ENCODE peak calls at places on chromosomes 6 and 20, in four cellular contexts. One of them, this sample, is unnamed.

GRCh38 chr6:52985228-52985627 is 9.9 kb downstream of the GSTA4 start:
- DNase-seq in mesendoderm: no peak
- DNase-seq in activated CD4-positive, alpha-beta T cell treated with anti-CD3 and anti-CD28 coated beads, Interleukin-2, amount 50 U/mL, for 48 hours: no peak
- DNase-seq in NAMALWA: no peak
- DNase-seq in this sample: no peak

GRCh38 chr6:145814035-145814500 is 527 bp downstream of the FBXO30 start:
- DNase-seq in mesendoderm: peak; percentile 80
- DNase-seq in activated CD4-positive, alpha-beta T cell treated with anti-CD3 and anti-CD28 coated beads, Interleukin-2, amount 50 U/mL, for 48 hours: peak; percentile 26
- DNase-seq in NAMALWA: peak; percentile 70
- DNase-seq in this sample: peak; percentile 47

GRCh38 chr20:10916312-10916711 is 242.5 kb upstream of the JAG1 start:
- DNase-seq in NAMALWA: no peak
- DNase-seq in mesendoderm: no peak
- DNase-seq in activated CD4-positive, alpha-beta T cell treated with anti-CD3 and anti-CD28 coated beads, Interleukin-2, amount 50 U/mL, for 48 hours: no peak
- DNase-seq in this sample: no peak

GRCh38 chr6:57257911-57258541 is 35.9 kb upstream of the RAB23 start:
- DNase-seq in NAMALWA: no peak
- DNase-seq in mesendoderm: no peak
- DNase-seq in activated CD4-positive, alpha-beta T cell treated with anti-CD3 and anti-CD28 coated beads, Interleukin-2, amount 50 U/mL, for 48 hours: no peak
- DNase-seq in this sample: no peak

GRCh38 chr20:35344354-35344837 is 52.2 kb upstream of the FAM83C start:
- DNase-seq in NAMALWA: no peak
- DNase-seq in mesendoderm: no peak
- DNase-seq in activated CD4-positive, alpha-beta T cell treated with anti-CD3 and anti-CD28 coated beads, Interleukin-2, amount 50 U/mL, for 48 hours: no peak
- DNase-seq in this sample: no peak

GRCh38 chr20:48260370-48260769 is 475.1 kb upstream of the SULF2 start:
- DNase-seq in NAMALWA: no peak
- DNase-seq in mesendoderm: no peak
- DNase-seq in activated CD4-positive, alpha-beta T cell treated with anti-CD3 and anti-CD28 coated beads, Interleukin-2, amount 50 U/mL, for 48 hours: no peak
- DNase-seq in this sample: no peak

GRCh38 chr20:33893314-33893713 is 82.2 kb downstream of the CHMP4B start:
- DNase-seq in NAMALWA: no peak
- DNase-seq in activated CD4-positive, alpha-beta T cell treated with anti-CD3 and anti-CD28 coated beads, Interleukin-2, amount 50 U/mL, for 48 hours: no peak
- DNase-seq in mesendoderm: no peak
- DNase-seq in this sample: no peak

GRCh38 chr20:59748555-59749292 is 144.4 kb downstream of the PHACTR3 start:
- DNase-seq in NAMALWA: no peak
- DNase-seq in mesendoderm: no peak
- DNase-seq in activated CD4-positive, alpha-beta T cell treated with anti-CD3 and anti-CD28 coated beads, Interleukin-2, amount 50 U/mL, for 48 hours: no peak
- DNase-seq in this sample: no peak

GRCh38 chr20:58188496-58188895 is 40.0 kb downstream of the ANKRD60 start:
- DNase-seq in activated CD4-positive, alpha-beta T cell treated with anti-CD3 and anti-CD28 coated beads, Interleukin-2, amount 50 U/mL, for 48 hours: no peak
- DNase-seq in NAMALWA: no peak
- DNase-seq in mesendoderm: peak; percentile 71
- DNase-seq in this sample: no peak

GRCh38 chr6:106875782-106876321 is 98.7 kb downstream of the CD24 start:
- DNase-seq in mesendoderm: no peak
- DNase-seq in NAMALWA: no peak
- DNase-seq in activated CD4-positive, alpha-beta T cell treated with anti-CD3 and anti-CD28 coated beads, Interleukin-2, amount 50 U/mL, for 48 hours: no peak
- DNase-seq in this sample: no peak

GRCh38 chr6:109595998-109596397 is 95.0 kb downstream of the AK9 start:
- DNase-seq in mesendoderm: peak; percentile 73
- DNase-seq in NAMALWA: peak; percentile 51
- DNase-seq in activated CD4-positive, alpha-beta T cell treated with anti-CD3 and anti-CD28 coated beads, Interleukin-2, amount 50 U/mL, for 48 hours: peak; percentile 3
- DNase-seq in this sample: peak; percentile 5

GRCh38 chr20:910840-911770 is 5.0 kb downstream of the ANGPT4 start:
- DNase-seq in NAMALWA: no peak
- DNase-seq in mesendoderm: no peak
- DNase-seq in activated CD4-positive, alpha-beta T cell treated with anti-CD3 and anti-CD28 coated beads, Interleukin-2, amount 50 U/mL, for 48 hours: no peak
- DNase-seq in this sample: no peak

GRCh38 chr20:47622118-47622665 is 120.5 kb downstream of the NCOA3 start:
- DNase-seq in mesendoderm: no peak
- DNase-seq in activated CD4-positive, alpha-beta T cell treated with anti-CD3 and anti-CD28 coated beads, Interleukin-2, amount 50 U/mL, for 48 hours: no peak
- DNase-seq in NAMALWA: no peak
- DNase-seq in this sample: no peak

GRCh38 chr6:166045173-166045957 is 122.3 kb downstream of the TBXT start:
- DNase-seq in mesendoderm: no peak
- DNase-seq in activated CD4-positive, alpha-beta T cell treated with anti-CD3 and anti-CD28 coated beads, Interleukin-2, amount 50 U/mL, for 48 hours: no peak
- DNase-seq in NAMALWA: no peak
- DNase-seq in this sample: no peak

GRCh38 chr6:92777146-92777740 is 642.1 kb downstream of the EPHA7 start:
- DNase-seq in activated CD4-positive, alpha-beta T cell treated with anti-CD3 and anti-CD28 coated beads, Interleukin-2, amount 50 U/mL, for 48 hours: no peak
- DNase-seq in NAMALWA: peak; percentile 72
- DNase-seq in mesendoderm: peak; percentile 65
- DNase-seq in this sample: no peak

GRCh38 chr20:38109025-38109541 is 56.0 kb downstream of the TGM2 start:
- DNase-seq in NAMALWA: no peak
- DNase-seq in mesendoderm: no peak
- DNase-seq in activated CD4-positive, alpha-beta T cell treated with anti-CD3 and anti-CD28 coated beads, Interleukin-2, amount 50 U/mL, for 48 hours: no peak
- DNase-seq in this sample: no peak

GRCh38 chr20:16351415-16351814 is 221.8 kb downstream of the KIF16B start:
- DNase-seq in mesendoderm: no peak
- DNase-seq in NAMALWA: no peak
- DNase-seq in activated CD4-positive, alpha-beta T cell treated with anti-CD3 and anti-CD28 coated beads, Interleukin-2, amount 50 U/mL, for 48 hours: no peak
- DNase-seq in this sample: no peak

GRCh38 chr6:43635387-43636311 is at the start of gene MAD2L1BP:
- DNase-seq in NAMALWA: peak; percentile 88
- DNase-seq in activated CD4-positive, alpha-beta T cell treated with anti-CD3 and anti-CD28 coated beads, Interleukin-2, amount 50 U/mL, for 48 hours: peak; percentile 92
- DNase-seq in mesendoderm: peak; percentile 88
- DNase-seq in this sample: peak; percentile 91

GRCh38 chr6:143680157-143680556 is 2.4 kb downstream of the PHACTR2 start:
- DNase-seq in NAMALWA: no peak
- DNase-seq in activated CD4-positive, alpha-beta T cell treated with anti-CD3 and anti-CD28 coated beads, Interleukin-2, amount 50 U/mL, for 48 hours: no peak
- DNase-seq in mesendoderm: peak; percentile 52
- DNase-seq in this sample: no peak

GRCh38 chr6:162173448-162173847 is 554.1 kb downstream of the PRKN start:
- DNase-seq in activated CD4-positive, alpha-beta T cell treated with anti-CD3 and anti-CD28 coated beads, Interleukin-2, amount 50 U/mL, for 48 hours: no peak
- DNase-seq in mesendoderm: no peak
- DNase-seq in NAMALWA: no peak
- DNase-seq in this sample: no peak

GRCh38 chr20:64033981-64034493 is 1.9 kb upstream of the C20orf204 start:
- DNase-seq in mesendoderm: no peak
- DNase-seq in activated CD4-positive, alpha-beta T cell treated with anti-CD3 and anti-CD28 coated beads, Interleukin-2, amount 50 U/mL, for 48 hours: no peak
- DNase-seq in NAMALWA: no peak
- DNase-seq in this sample: no peak

GRCh38 chr6:130743175-130743574 is 84.0 kb upstream of the SMLR1 start:
- DNase-seq in mesendoderm: peak; percentile 96
- DNase-seq in NAMALWA: no peak
- DNase-seq in activated CD4-positive, alpha-beta T cell treated with anti-CD3 and anti-CD28 coated beads, Interleukin-2, amount 50 U/mL, for 48 hours: no peak
- DNase-seq in this sample: no peak

GRCh38 chr6:14707971-14708465 is 537.9 kb upstream of the JARID2 start:
- DNase-seq in activated CD4-positive, alpha-beta T cell treated with anti-CD3 and anti-CD28 coated beads, Interleukin-2, amount 50 U/mL, for 48 hours: no peak
- DNase-seq in mesendoderm: no peak
- DNase-seq in NAMALWA: no peak
- DNase-seq in this sample: no peak

GRCh38 chr6:141925001-141925400 is 207.7 kb upstream of the GJE1 start:
- DNase-seq in NAMALWA: no peak
- DNase-seq in mesendoderm: peak; percentile 9
- DNase-seq in activated CD4-positive, alpha-beta T cell treated with anti-CD3 and anti-CD28 coated beads, Interleukin-2, amount 50 U/mL, for 48 hours: no peak
- DNase-seq in this sample: no peak

GRCh38 chr6:26355366-26355765 is 9.6 kb upstream of the BTN3A2 start:
- DNase-seq in NAMALWA: no peak
- DNase-seq in activated CD4-positive, alpha-beta T cell treated with anti-CD3 and anti-CD28 coated beads, Interleukin-2, amount 50 U/mL, for 48 hours: no peak
- DNase-seq in mesendoderm: no peak
- DNase-seq in this sample: no peak

GRCh38 chr6:75409928-75410327 is 83.7 kb downstream of the FILIP1 start:
- DNase-seq in activated CD4-positive, alpha-beta T cell treated with anti-CD3 and anti-CD28 coated beads, Interleukin-2, amount 50 U/mL, for 48 hours: no peak
- DNase-seq in mesendoderm: no peak
- DNase-seq in NAMALWA: no peak
- DNase-seq in this sample: no peak

GRCh38 chr6:128487055-128487454 is 33.3 kb downstream of the PTPRK start:
- DNase-seq in mesendoderm: peak; percentile 61
- DNase-seq in activated CD4-positive, alpha-beta T cell treated with anti-CD3 and anti-CD28 coated beads, Interleukin-2, amount 50 U/mL, for 48 hours: no peak
- DNase-seq in NAMALWA: peak; percentile 7
- DNase-seq in this sample: no peak

GRCh38 chr6:1068068-1068467 is 243.8 kb upstream of the FOXQ1 start:
- DNase-seq in NAMALWA: no peak
- DNase-seq in mesendoderm: no peak
- DNase-seq in activated CD4-positive, alpha-beta T cell treated with anti-CD3 and anti-CD28 coated beads, Interleukin-2, amount 50 U/mL, for 48 hours: no peak
- DNase-seq in this sample: no peak

GRCh38 chr20:4151991-4152695 is 136.8 kb upstream of the RNF24 start:
- DNase-seq in mesendoderm: no peak
- DNase-seq in NAMALWA: no peak
- DNase-seq in activated CD4-positive, alpha-beta T cell treated with anti-CD3 and anti-CD28 coated beads, Interleukin-2, amount 50 U/mL, for 48 hours: no peak
- DNase-seq in this sample: no peak

GRCh38 chr20:6768228-6769185 is 1.0 kb downstream of the BMP2 start:
- DNase-seq in mesendoderm: peak; percentile 57
- DNase-seq in NAMALWA: no peak
- DNase-seq in activated CD4-positive, alpha-beta T cell treated with anti-CD3 and anti-CD28 coated beads, Interleukin-2, amount 50 U/mL, for 48 hours: no peak
- DNase-seq in this sample: no peak

GRCh38 chr6:36216559-36216958 is 20.0 kb downstream of the BRPF3 start:
- DNase-seq in mesendoderm: no peak
- DNase-seq in NAMALWA: no peak
- DNase-seq in activated CD4-positive, alpha-beta T cell treated with anti-CD3 and anti-CD28 coated beads, Interleukin-2, amount 50 U/mL, for 48 hours: no peak
- DNase-seq in this sample: no peak

GRCh38 chr6:13698715-13699114 is 12.9 kb downstream of the RANBP9 start:
- DNase-seq in mesendoderm: peak; percentile 44
- DNase-seq in activated CD4-positive, alpha-beta T cell treated with anti-CD3 and anti-CD28 coated beads, Interleukin-2, amount 50 U/mL, for 48 hours: no peak
- DNase-seq in NAMALWA: no peak
- DNase-seq in this sample: no peak

GRCh38 chr6:17454316-17455005 is 61.1 kb downstream of the CAP2 start:
- DNase-seq in activated CD4-positive, alpha-beta T cell treated with anti-CD3 and anti-CD28 coated beads, Interleukin-2, amount 50 U/mL, for 48 hours: no peak
- DNase-seq in mesendoderm: peak; percentile 51
- DNase-seq in NAMALWA: no peak
- DNase-seq in this sample: no peak

GRCh38 chr6:83311231-83311630 is 118.1 kb downstream of the RWDD2A start:
- DNase-seq in NAMALWA: no peak
- DNase-seq in activated CD4-positive, alpha-beta T cell treated with anti-CD3 and anti-CD28 coated beads, Interleukin-2, amount 50 U/mL, for 48 hours: no peak
- DNase-seq in mesendoderm: no peak
- DNase-seq in this sample: no peak